ENCODE peak calls at places on chromosomes 1 and 21, in five cellular contexts. K is stimulated activated CD4-positive, alpha-beta T cell treated with anti-CD3 and anti-CD28 coated beads, Interleukin-1b, Interleukin-23, amount 100 ng/mL, for 4 hours; R is activated T-helper 9 cell treated with anti-CD3 and anti-CD28 coated beads, Interleukin-2, amount 50 U/mL, for 16 hours; B is NCI-H524 treated with DMSO at 0.1 percent for 48 hours; W is SHP77. H is an unnamed sample.

GRCh38 chr1:21783679-21784603 is 992 bp upstream of the USP48 start:
- DNase-seq in K (no peak), R (no peak), B (peak), W (no peak), H (peak)

GRCh38 chr1:22772054-22772453 is 61.4 kb downstream of the EPHB2 start:
- DNase-seq in K (no peak), R (no peak), B (no peak), W (no peak), H (no peak)

GRCh38 chr1:12524266-12524665 is 93.7 kb downstream of the DHRS3 start:
- DNase-seq in K (no peak), R (no peak), B (no peak), W (no peak), H (no peak)

GRCh38 chr1:99754055-99754626 is 12.3 kb downstream of the FRRS1 start:
- DNase-seq in K (no peak), R (no peak), B (no peak), W (no peak), H (no peak)

GRCh38 chr1:187460093-187460492 is 631.3 kb downstream of the PLA2G4A start:
- DNase-seq in K (no peak), R (no peak), B (no peak), W (no peak), H (no peak)

GRCh38 chr21:42403611-42404231 is at the start of gene UBASH3A:
- DNase-seq in K (no peak), R (no peak), B (no peak), W (no peak), H (no peak)

GRCh38 chr21:32132911-32133310 is 145.9 kb downstream of the MIS18A start:
- DNase-seq in K (no peak), R (no peak), B (no peak), W (no peak), H (no peak)

GRCh38 chr21:38869946-38870345 is 64.2 kb downstream of the ETS2 start:
- DNase-seq in K (no peak), R (no peak), B (no peak), W (peak), H (no peak)

GRCh38 chr1:99629164-99629563 is 16.7 kb upstream of the PALMD start:
- DNase-seq in K (no peak), R (no peak), B (no peak), W (no peak), H (no peak)

GRCh38 chr1:19974822-19975416 is 4.5 kb downstream of the PLA2G2A start:
- DNase-seq in K (no peak), R (no peak), B (peak), W (no peak), H (peak)

GRCh38 chr1:51423098-51423821 is 92.9 kb upstream of the TTC39A start:
- DNase-seq in K (no peak), R (no peak), B (no peak), W (no peak), H (no peak)

GRCh38 chr1:36816348-36816747 is 218.0 kb downstream of the GRIK3 start:
- DNase-seq in K (no peak), R (no peak), B (no peak), W (no peak), H (no peak)

GRCh38 chr1:107682467-107682866 is 282.5 kb downstream of the VAV3 start:
- DNase-seq in K (no peak), R (no peak), B (no peak), W (no peak), H (no peak)

GRCh38 chr1:161998811-161999210 is 24.9 kb downstream of the OLFML2B start:
- DNase-seq in K (no peak), R (no peak), B (no peak), W (no peak), H (no peak)

GRCh38 chr1:50427818-50428779 is 4.9 kb upstream of the DMRTA2 start:
- DNase-seq in K (no peak), R (no peak), B (no peak), W (no peak), H (no peak)

GRCh38 chr1:47407481-47407880 is 8.6 kb upstream of the FOXE3 start:
- DNase-seq in K (no peak), R (no peak), B (no peak), W (no peak), H (no peak)

GRCh38 chr1:209800984-209801834 is 4.7 kb downstream of the IRF6 start:
- DNase-seq in K (no peak), R (no peak), B (no peak), W (no peak), H (no peak)